ENCODE peak calls at places on chromosomes 16 and 17, in nine cellular contexts. T is GM12864, W is HFF-Myc, S is sigmoid colon, R is neural crest cell, M is Caco-2, X is cardiac fibroblast, G is glutamatergic neuron, Q is prostate gland. D is an unnamed sample.
A peak's percentile ranks its signal among the peaks of the same experiment; 100 is the strongest.

GRCh38 chr17:50279181-50279526 is 4.9 kb downstream of the TMEM92 start:
- DNase-seq in T (no peak), W (no peak), S (no peak), R (no peak), M (no peak), X (peak; percentile 41), G (no peak), Q (no peak), D (peak; percentile 74)

GRCh38 chr17:28745052-28745776 is 1.4 kb downstream of the TRAF4 start:
- DNase-seq in T (no peak), W (no peak), S (peak; percentile 83), R (peak; percentile 79), M (peak; percentile 86), X (peak; percentile 59), G (peak; percentile 85), Q (peak; percentile 78), D (peak; percentile 69)

GRCh38 chr17:80783461-80783860 is 208.2 kb upstream of the CHMP6 start:
- DNase-seq in T (no peak), W (no peak), S (peak; percentile 64), R (no peak), M (peak; percentile 16), X (no peak), G (no peak), Q (no peak), D (no peak)

GRCh38 chr16:49493836-49494235 is 120.2 kb downstream of the C16orf78 start:
- DNase-seq in T (no peak), W (no peak), S (no peak), R (no peak), M (no peak), X (no peak), G (no peak), Q (no peak), D (no peak)

GRCh38 chr17:50467114-50467854 is 1.4 kb downstream of the CHAD start:
- DNase-seq in T (no peak), W (no peak), S (peak; percentile 40), R (no peak), M (no peak), X (no peak), G (no peak), Q (no peak), D (no peak)

GRCh38 chr17:50190278-50191069 is 11.0 kb downstream of the COL1A1 start:
- DNase-seq in T (no peak), W (no peak), S (no peak), R (no peak), M (no peak), X (no peak), G (no peak), Q (no peak), D (no peak)

GRCh38 chr17:4368341-4368740 is 1.9 kb upstream of the UBE2G1 start:
- DNase-seq in T (no peak), W (no peak), S (peak; percentile 39), R (no peak), M (no peak), X (no peak), G (no peak), Q (no peak), D (no peak)

GRCh38 chr17:65099941-65100315 is 37.2 kb upstream of the RGS9 start:
- DNase-seq in T (peak; percentile 80), W (no peak), S (peak; percentile 73), R (no peak), M (no peak), X (peak; percentile 92), G (no peak), Q (no peak), D (peak; percentile 11)

GRCh38 chr17:67353929-67354557 is 12.3 kb downstream of the PSMD12 start:
- DNase-seq in T (no peak), W (no peak), S (no peak), R (no peak), M (no peak), X (no peak), G (no peak), Q (no peak), D (no peak)

GRCh38 chr17:77382356-77382911 is 241.7 kb downstream of the SEC14L1 start:
- DNase-seq in T (no peak), W (no peak), S (no peak), R (no peak), M (peak; percentile 72), X (no peak), G (no peak), Q (no peak), D (no peak)

GRCh38 chr16:89104930-89105571 is 11.4 kb downstream of the ACSF3 start:
- DNase-seq in T (no peak), W (no peak), S (no peak), R (no peak), M (no peak), X (no peak), G (peak; percentile 20), Q (no peak), D (no peak)

GRCh38 chr17:32318071-32318470 is 23.9 kb downstream of the C17orf75 start:
- DNase-seq in T (no peak), W (no peak), S (no peak), R (no peak), M (no peak), X (no peak), G (no peak), Q (no peak), D (no peak)

GRCh38 chr17:32317353-32317752 is 24.6 kb downstream of the C17orf75 start:
- DNase-seq in T (no peak), W (no peak), S (no peak), R (no peak), M (no peak), X (no peak), G (no peak), Q (no peak), D (no peak)

GRCh38 chr17:32323046-32323445 is 18.9 kb downstream of the C17orf75 start:
- DNase-seq in T (no peak), W (no peak), S (no peak), R (no peak), M (no peak), X (no peak), G (no peak), Q (no peak), D (no peak)

GRCh38 chr17:32320847-32321246 is 21.1 kb downstream of the C17orf75 start:
- DNase-seq in T (no peak), W (no peak), S (no peak), R (no peak), M (no peak), X (no peak), G (no peak), Q (no peak), D (no peak)

DNA sequence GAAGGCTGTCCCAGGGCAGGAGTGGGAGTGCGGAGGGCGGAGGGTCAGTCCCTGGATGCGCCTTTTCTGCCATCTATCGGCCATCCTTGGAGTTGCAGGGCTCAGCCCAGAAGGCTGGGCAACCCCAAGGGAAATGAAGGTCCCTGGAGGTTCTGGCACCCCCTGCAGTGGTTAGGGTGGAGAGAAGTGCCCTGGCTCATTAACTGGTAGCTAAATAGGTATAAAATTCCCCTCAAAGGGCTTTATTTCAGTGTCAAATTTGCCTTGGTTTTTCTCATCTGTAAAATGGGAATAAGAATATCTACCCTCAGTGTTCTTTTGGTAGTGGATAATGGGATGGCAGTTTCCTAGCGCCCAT is 22.4 kb downstream of the C17orf75 start:
- DNase-seq in T (no peak), W (peak; percentile 30), S (peak; percentile 84), R (peak; percentile 84), M (peak; percentile 78), X (peak; percentile 66), G (peak; percentile 83), Q (peak; percentile 64), D (peak; percentile 86)
- TF ChIP-seq CTCF in T (peak; percentile 99), W (peak; percentile 97), S (peak; percentile 91), R (peak; percentile 88), M (peak; percentile 99), X (peak; percentile 99), G (peak; percentile 95), Q (peak; percentile 70), D (peak; percentile 92)

GRCh38 chr16:878071-878784 is 77.7 kb upstream of the GNG13 start:
- DNase-seq in T (no peak), W (no peak), S (peak; percentile 49), R (no peak), M (no peak), X (no peak), G (peak; percentile 8), Q (no peak), D (no peak)
- TF ChIP-seq CTCF in T (no peak), W (no peak), S (no peak), R (no peak), M (no peak), X (no peak), G (no peak), Q (no peak), D (no peak)

DNA sequence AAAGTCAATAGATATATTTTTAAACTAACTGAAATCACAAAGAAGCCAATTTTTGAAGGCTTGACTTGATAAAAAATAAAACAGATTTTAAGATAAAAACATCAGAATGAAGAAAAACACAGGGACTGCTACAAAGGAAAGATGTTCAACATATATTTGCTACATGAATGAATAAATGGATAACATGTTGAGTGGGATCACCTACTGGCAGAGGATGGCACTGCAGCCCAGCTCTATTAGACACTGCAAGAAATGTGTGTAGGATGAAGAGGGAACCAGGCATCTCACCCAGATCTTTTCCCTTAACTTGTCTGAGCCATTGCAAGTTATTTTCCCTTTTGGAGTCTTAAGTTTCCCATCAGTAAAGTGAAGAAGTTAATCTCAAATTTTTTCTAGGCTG is 4.2 kb downstream of the AIPL1 start:
- DNase-seq in T (no peak), W (no peak), S (no peak), R (no peak), M (no peak), X (no peak), G (no peak), Q (no peak), D (no peak)
- TF ChIP-seq CTCF in T (peak; percentile 49), W (peak; percentile 40), S (no peak), R (peak; percentile 58), M (no peak), X (peak; percentile 49), G (peak; percentile 76), Q (no peak), D (no peak)

GRCh38 chr16:85316321-85316919 is 204.1 kb upstream of the CIBAR2 start:
- DNase-seq in T (no peak), W (no peak), S (no peak), R (peak; percentile 73), M (peak; percentile 77), X (peak; percentile 64), G (peak; percentile 84), Q (peak; percentile 50), D (peak; percentile 84)

GRCh38 chr16:85315871-85316270 is 203.6 kb upstream of the CIBAR2 start:
- DNase-seq in T (no peak), W (no peak), S (no peak), R (no peak), M (no peak), X (no peak), G (peak; percentile 68), Q (no peak), D (no peak)

GRCh38 chr16:85313541-85314208 is 201.4 kb upstream of the CIBAR2 start:
- DNase-seq in T (no peak), W (no peak), S (no peak), R (no peak), M (no peak), X (no peak), G (no peak), Q (peak; percentile 39), D (no peak)

GRCh38 chr16:85312642-85313540 is 200.6 kb upstream of the CIBAR2 start:
- DNase-seq in T (no peak), W (no peak), S (no peak), R (peak; percentile 32), M (no peak), X (no peak), G (no peak), Q (no peak), D (no peak)

DNA sequence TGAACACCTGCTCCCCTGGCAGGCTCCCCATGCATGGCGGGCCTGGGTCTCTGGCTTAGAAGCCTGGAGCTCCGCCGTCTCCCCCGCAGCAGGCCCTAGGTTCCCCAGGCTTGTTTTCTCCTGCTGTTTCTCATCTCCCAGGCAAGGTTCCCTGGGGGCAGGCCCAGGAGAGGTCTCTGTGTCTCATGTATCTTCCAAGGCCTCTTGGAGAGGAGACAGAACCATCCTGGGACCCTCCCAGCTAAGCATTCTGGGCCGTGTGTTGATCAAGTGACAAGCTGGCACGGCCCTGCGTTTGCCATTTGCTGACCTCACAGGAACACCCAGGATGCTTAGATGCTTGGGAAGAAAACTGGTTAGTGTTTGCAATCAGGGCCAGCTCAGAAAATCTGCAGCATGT is 202.4 kb upstream of the CIBAR2 start:
- DNase-seq in T (no peak), W (no peak), S (no peak), R (no peak), M (no peak), X (no peak), G (no peak), Q (no peak), D (no peak)
- TF ChIP-seq CTCF in T (no peak), W (no peak), S (no peak), R (no peak), M (no peak), X (no peak), G (no peak), Q (no peak), D (no peak)